ENCODE peak calls at places on chromosomes 5 and 9, in four cellular contexts. J, P, Q and D are unnamed samples. For H3K4me1, the result is how much of the 10 kb centered on the place peaks cover.

GRCh38 chr5:143480001-143480400 is 76.5 kb upstream of the NR3C1 start:
- DNase-seq in P (no peak), J (no peak), Q (no peak), D (no peak)

GRCh38 chr9:131628821-131629197 is 83.5 kb downstream of the PRRT1B start:
- DNase-seq in P (no peak), Q (no peak), J (no peak), D (no peak)

GRCh38 chr5:77239126-77239741 is 28.8 kb downstream of the PDE8B start:
- DNase-seq in J (peak), Q (peak), P (peak), D (peak)

GRCh38 chr9:72363908-72364678 is 915 bp downstream of the ZFAND5 start:
- DNase-seq in P (peak), J (peak), Q (peak), D (peak)

GRCh38 chr9:10806873-10807272 is 194.1 kb upstream of the PTPRD start:
- DNase-seq in J (no peak), Q (no peak), P (peak), D (no peak)

GRCh38 chr5:104347119-104347708 is 784.6 kb upstream of the NUDT12 start:
- DNase-seq in P (peak), J (peak), Q (peak), D (no peak)

GRCh38 chr5:139486201-139486600 is 3.6 kb upstream of the STING1 start:
- DNase-seq in J (no peak), Q (no peak), P (peak), D (no peak)

GRCh38 chr9:21871256-21871975 is 69.0 kb downstream of the MTAP start:
- DNase-seq in Q (no peak), J (peak), P (no peak), D (no peak)

GRCh38 chr5:5270958-5271605 is 131.0 kb downstream of the ADAMTS16 start:
- DNase-seq in P (peak), J (peak), Q (no peak), D (no peak)

GRCh38 chr5:118863345-118863744 is 125.0 kb downstream of the DTWD2 start:
- DNase-seq in P (no peak), J (peak), Q (no peak), D (no peak)

GRCh38 chr9:78365979-78366697 is 69.2 kb downstream of the PSAT1 start:
- DNase-seq in J (peak), Q (peak), P (peak), D (peak)

DNA sequence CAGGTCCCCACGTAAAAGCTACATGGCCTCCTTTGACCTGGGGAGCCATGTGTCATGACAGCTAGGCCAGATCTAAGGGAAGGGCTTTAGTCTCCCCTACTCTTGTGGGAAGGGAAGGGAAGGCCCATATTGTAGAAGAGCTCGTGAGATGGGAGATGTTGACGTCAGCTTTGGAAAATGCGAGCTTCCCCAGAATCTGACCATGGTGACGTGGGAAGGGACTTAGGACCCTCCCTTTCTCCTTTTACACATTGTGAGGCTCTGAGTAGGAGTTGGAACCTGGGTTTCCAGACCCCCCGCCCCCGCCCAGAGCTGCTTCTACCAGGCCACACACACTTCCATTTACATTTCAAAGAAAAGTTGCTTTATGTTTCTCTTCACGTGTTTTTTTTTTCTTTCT is 165.6 kb downstream of the SYK start:
- DNase-seq in J (no peak), P (peak), Q (peak), D (no peak)
- H3K27ac ChIP-seq in J (no peak), P (no peak), Q (no peak), D (no peak)

GRCh38 chr5:65624570-65625555 is at the start of the genes SHLD3 and TRAPPC13:
- DNase-seq in J (peak), Q (peak), P (peak), D (peak)
- TF ChIP-seq EZH2phosphoT487 in J (no peak), Q (no peak), P (no peak), D (no peak)

DNA sequence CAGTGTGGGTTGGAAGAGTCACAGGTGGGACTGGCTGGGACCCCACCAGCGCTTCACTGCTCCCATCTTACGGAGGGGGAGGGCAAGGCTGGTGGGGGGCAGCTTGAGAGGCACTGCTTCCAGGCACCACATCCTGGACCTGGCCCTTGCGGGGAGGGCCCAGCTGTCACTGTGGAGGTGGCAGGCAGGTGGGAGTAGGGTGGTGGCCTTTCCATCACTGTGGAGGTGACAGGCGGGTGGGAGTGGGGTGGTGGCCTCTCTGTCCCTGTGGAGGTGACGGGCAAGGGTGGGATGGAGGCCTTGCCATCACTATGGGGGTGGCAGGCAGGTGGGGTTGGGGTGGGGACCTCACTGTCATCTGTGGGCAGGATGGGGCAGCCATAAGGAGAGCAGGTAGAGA is 20.6 kb downstream of the RXRA start:
- DNase-seq in Q (no peak), P (no peak), J (no peak), D (no peak)
- H3K4me1 ChIP-seq in Q (under half), P (under half), J (under half), D (under half)

GRCh38 chr5:32024751-32025150 is 149.4 kb downstream of the GOLPH3 start:
- DNase-seq in Q (no peak), P (no peak), J (no peak), D (no peak)
- H3K27ac ChIP-seq in Q (no peak), P (no peak), J (no peak), D (no peak)

GRCh38 chr5:10021248-10021647 is 228.4 kb downstream of the ATPSCKMT start:
- DNase-seq in J (no peak), P (peak), Q (no peak), D (no peak)
- TF ChIP-seq EZH2phosphoT487 in J (no peak), P (no peak), Q (no peak), D (no peak)

GRCh38 chr9:94918038-94918753 is 191.7 kb downstream of the AOPEP start:
- DNase-seq in J (no peak), P (no peak), Q (no peak), D (peak)
- H3K4me1 ChIP-seq in J (half or more), P (under half), Q (under half), D (under half)

GRCh38 chr5:96706433-96707111 is 44.4 kb downstream of the CAST start:
- DNase-seq in Q (no peak), P (no peak), J (no peak), D (peak)

GRCh38 chr5:96703985-96704384 is 41.8 kb downstream of the CAST start:
- DNase-seq in J (no peak), P (no peak), Q (no peak), D (no peak)

GRCh38 chr5:96699186-96699820 is 37.1 kb downstream of the CAST start:
- DNase-seq in Q (no peak), J (no peak), P (peak), D (no peak)

GRCh38 chr5:96703384-96703910 is 41.3 kb downstream of the CAST start:
- DNase-seq in J (no peak), Q (peak), P (peak), D (no peak)

DNA sequence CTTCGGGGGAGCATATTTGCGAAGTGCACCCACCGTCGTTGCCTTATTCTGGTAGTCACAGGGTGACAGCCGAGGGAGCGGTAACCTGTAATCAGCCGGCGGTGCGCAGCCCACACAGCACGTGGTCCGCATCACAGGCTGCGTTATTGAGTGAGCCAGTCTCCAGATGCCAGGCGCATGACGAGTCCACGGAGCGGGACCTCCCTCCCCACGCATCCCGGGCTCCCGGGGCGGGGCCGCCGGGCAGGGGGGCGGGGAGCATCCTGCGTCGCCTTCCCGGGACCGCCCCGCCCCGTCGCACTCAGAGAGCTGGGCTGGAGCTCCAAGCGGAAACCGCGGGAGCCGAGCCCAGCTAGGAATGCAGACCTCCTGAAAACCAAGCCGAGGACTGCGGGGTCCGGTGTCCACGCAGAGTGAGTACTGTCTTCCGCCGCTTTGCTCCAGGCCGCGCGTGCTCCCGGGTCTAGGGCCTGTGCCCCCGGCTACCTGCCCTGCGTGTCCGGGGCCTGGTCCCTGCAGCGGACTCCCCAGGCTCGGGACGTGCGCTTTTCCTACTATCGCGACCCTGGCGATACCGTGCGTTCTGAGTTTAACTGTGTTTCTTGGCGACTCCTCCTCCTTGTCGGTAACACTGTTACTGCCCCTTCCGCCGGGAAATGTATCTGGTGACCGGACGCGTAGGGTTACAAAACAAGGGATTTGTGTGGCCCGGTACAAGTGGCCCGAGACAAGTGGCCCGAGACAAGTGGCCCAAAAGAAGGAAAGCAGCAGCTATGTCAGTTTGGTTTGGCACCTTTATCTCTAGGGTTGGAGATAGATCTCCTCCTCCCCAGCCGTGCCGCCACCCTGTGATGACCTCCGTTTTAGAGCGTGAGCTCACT is 40.6 kb downstream of the CAST start:
- DNase-seq in P (peak), Q (no peak), J (no peak), D (no peak)
- H3K27ac ChIP-seq in P (peak), Q (peak), J (no peak), D (no peak)

DNA sequence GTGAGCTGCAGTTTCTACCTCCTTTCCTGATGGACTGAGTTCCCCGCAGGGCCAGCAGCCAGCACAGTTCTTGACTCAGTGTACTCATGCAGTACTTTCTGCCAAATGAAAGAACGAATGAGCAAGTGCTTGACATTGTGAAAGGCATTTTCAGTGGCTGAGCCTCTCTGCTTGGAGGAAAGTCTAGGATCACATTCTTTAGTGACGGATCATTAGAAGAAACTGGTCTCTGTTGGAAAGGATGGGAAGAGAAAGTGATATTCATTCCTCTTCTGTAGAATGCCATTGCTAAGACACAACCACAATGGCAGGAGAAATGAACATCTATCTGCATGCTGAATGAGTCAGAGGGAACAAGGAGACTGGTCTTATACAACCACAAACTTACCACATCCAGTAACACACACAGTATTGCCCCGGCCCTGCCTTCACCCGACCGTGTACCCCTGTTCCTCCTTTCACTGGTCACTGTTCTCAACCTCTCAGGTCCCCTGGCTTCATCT is 206.9 kb downstream of the CRB2 start:
- DNase-seq in J (no peak), Q (no peak), P (no peak), D (no peak)
- TF ChIP-seq EZH2phosphoT487 in J (no peak), Q (no peak), P (no peak), D (no peak)